ENCODE peak calls at places on chromosomes 12 and 14, in five cellular contexts. J, B, W, O and I are unnamed samples.

GRCh38 chr12:13173012-13173441 is 23.5 kb upstream of the EMP1 start:
- DNase-seq in W (no peak), J (peak; percentile 96), B (no peak), O (no peak), I (no peak)

GRCh38 chr12:30531731-30532678 is 163.7 kb downstream of the IPO8 start:
- DNase-seq in B (no peak), O (no peak), W (no peak), J (no peak), I (no peak)

GRCh38 chr14:100688598-100689499 is 37.8 kb upstream of the DLK1 start:
- DNase-seq in B (no peak), W (no peak), J (peak; percentile 76), O (no peak), I (no peak)

GRCh38 chr14:105408592-105408991 is 10.3 kb downstream of the TEX22 start:
- DNase-seq in J (no peak), O (no peak), B (no peak), W (no peak), I (no peak)

GRCh38 chr12:67562513-67563287 is 85.8 kb upstream of the DYRK2 start:
- DNase-seq in B (no peak), J (no peak), W (no peak), O (no peak), I (no peak)

GRCh38 chr12:46390881-46391280 is 18.3 kb upstream of the SLC38A2 start:
- DNase-seq in W (no peak), O (no peak), J (no peak), B (peak; percentile 55), I (no peak)

GRCh38 chr12:85466906-85467305 is 186.9 kb downstream of the ALX1 start:
- DNase-seq in W (no peak), J (peak; percentile 49), B (no peak), O (no peak), I (no peak)

GRCh38 chr14:92553456-92553855 is 39.9 kb downstream of the RIN3 start:
- DNase-seq in W (no peak), J (peak; percentile 32), B (peak; percentile 59), O (peak; percentile 73), I (no peak)

GRCh38 chr14:100783630-100784321 is 42.1 kb upstream of the MEG3 start:
- DNase-seq in J (no peak), O (no peak), W (no peak), B (no peak), I (no peak)

GRCh38 chr12:103833891-103834290 is 7.1 kb downstream of the NT5DC3 start:
- DNase-seq in O (no peak), B (no peak), J (no peak), W (no peak), I (no peak)

GRCh38 chr12:124046206-124046740 is 73.3 kb downstream of the ZNF664 start:
- DNase-seq in W (no peak), O (no peak), B (no peak), J (peak; percentile 43), I (no peak)

GRCh38 chr12:111197545-111197944 is 171.3 kb downstream of the PHETA1 start:
- DNase-seq in W (no peak), B (no peak), J (no peak), O (no peak), I (no peak)

GRCh38 chr14:28596336-28596735 is 170.3 kb upstream of the FOXG1 start:
- DNase-seq in J (peak; percentile 66), W (no peak), B (no peak), O (no peak), I (no peak)

GRCh38 chr12:111730420-111730819 is 36.3 kb upstream of the ALDH2 start:
- DNase-seq in W (no peak), B (no peak), J (no peak), O (no peak), I (peak; percentile 25)

GRCh38 chr14:105228562-105228961 is 19.8 kb upstream of the BTBD6 start:
- DNase-seq in J (no peak), O (no peak), W (no peak), B (no peak), I (no peak)

GRCh38 chr14:57329833-57330232 is 60.6 kb upstream of the NAA30 start:
- DNase-seq in J (no peak), B (no peak), W (no peak), O (no peak), I (peak; percentile 10)

GRCh38 chr12:68915055-68915454 is 17.9 kb downstream of the CPM start:
- DNase-seq in J (peak; percentile 98), O (no peak), B (no peak), W (no peak), I (no peak)

GRCh38 chr12:98422809-98423208 is 92.6 kb upstream of the TMPO start:
- DNase-seq in B (no peak), J (peak; percentile 17), O (no peak), W (no peak), I (no peak)

GRCh38 chr12:2613674-2614073 is 181.1 kb upstream of the FKBP4 start:
- DNase-seq in W (peak; percentile 87), B (peak; percentile 46), O (no peak), J (peak; percentile 98), I (no peak)

GRCh38 chr14:50432131-50432530 is 35.5 kb upstream of the CDKL1 start:
- DNase-seq in B (no peak), W (no peak), O (no peak), J (no peak), I (no peak)

GRCh38 chr12:120235369-120236123 is 30.0 kb downstream of the PXN start:
- DNase-seq in B (no peak), W (peak; percentile 75), O (no peak), J (peak; percentile 46), I (no peak)

GRCh38 chr12:29782285-29782820 is 1.4 kb downstream of the TMTC1 start:
- DNase-seq in W (no peak), B (peak; percentile 70), J (peak; percentile 90), O (no peak), I (no peak)

GRCh38 chr14:89849931-89850330 is 104.6 kb downstream of the EFCAB11 start:
- DNase-seq in B (no peak), W (no peak), J (peak; percentile 50), O (no peak), I (no peak)
- TF ChIP-seq CTCF in B (no peak), W (no peak), J (no peak), O (no peak), I (no peak)

DNA sequence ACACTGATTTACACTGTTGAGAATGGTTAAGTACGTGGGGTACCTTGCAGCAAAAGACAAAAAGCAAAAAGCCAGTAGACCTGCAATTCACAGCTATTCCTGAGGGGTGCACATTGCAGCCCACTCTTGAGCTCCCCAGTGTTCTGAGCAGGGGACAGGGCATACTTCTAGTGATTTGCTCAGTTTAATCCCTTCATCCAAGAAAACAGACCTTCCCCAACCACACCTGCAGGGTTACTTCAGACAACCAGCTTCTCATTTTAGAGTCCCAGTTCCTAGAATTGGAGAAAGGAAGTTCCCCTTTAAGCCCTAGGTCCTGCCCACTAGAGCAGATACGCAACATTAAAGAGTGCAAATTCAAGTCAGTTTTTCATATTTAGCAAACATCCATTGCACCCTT is 3.6 kb upstream of the WSB2 start:
- DNase-seq in O (no peak), W (no peak), B (peak; percentile 50), J (no peak), I (no peak)
- H3K4me3 ChIP-seq in O (no peak overlapping the region), W (no peak overlapping the region), B (no peak overlapping the region), J (no peak overlapping the region), I (no peak overlapping the region)

GRCh38 chr12:21695896-21696295 is 38.3 kb upstream of the LDHB start:
- DNase-seq in B (no peak), J (no peak), W (no peak), O (no peak), I (no peak)

GRCh38 chr12:21690704-21691368 is 33.2 kb upstream of the LDHB start:
- DNase-seq in J (no peak), O (no peak), W (no peak), B (no peak), I (no peak)

GRCh38 chr12:21694660-21695059 is 37.0 kb upstream of the LDHB start:
- DNase-seq in B (no peak), J (no peak), O (no peak), W (no peak), I (no peak)

GRCh38 chr12:21696603-21697002 is 39.0 kb upstream of the LDHB start:
- DNase-seq in O (no peak), J (no peak), B (no peak), W (no peak), I (no peak)

GRCh38 chr12:21691515-21691914 is 33.9 kb upstream of the LDHB start:
- DNase-seq in W (no peak), O (no peak), B (no peak), J (no peak), I (no peak)
- TF ChIP-seq CTCF in W (no peak), O (no peak), B (no peak), J (no peak), I (no peak)

GRCh38 chr12:54060975-54061778 is 7.5 kb downstream of the HOXC4 start:
- DNase-seq in B (no peak), O (no peak), J (peak; percentile 52), W (no peak), I (no peak)

GRCh38 chr12:54056110-54056509 is 2.5 kb downstream of the HOXC4 start:
- DNase-seq in W (no peak), J (no peak), O (no peak), B (no peak), I (no peak)

GRCh38 chr12:54060174-54060974 is 6.7 kb downstream of the HOXC4 start:
- DNase-seq in B (no peak), J (no peak), O (no peak), W (no peak), I (no peak)

GRCh38 chr12:54059668-54060067 is 6.0 kb downstream of the HOXC4 start:
- DNase-seq in J (no peak), B (no peak), O (no peak), W (no peak), I (no peak)

GRCh38 chr12:54058189-54058917 is 4.7 kb downstream of the HOXC4 start:
- DNase-seq in B (no peak), W (no peak), J (no peak), O (no peak), I (no peak)
- H3K4me3 ChIP-seq in B (no peak overlapping the region), W (no peak overlapping the region), J (no peak overlapping the region), O (no peak overlapping the region), I (no peak overlapping the region)

GRCh38 chr12:49705479-49706267 is 1.5 kb downstream of the FMNL3 start:
- DNase-seq in B (peak; percentile 80), O (peak; percentile 80), W (no peak), J (peak; percentile 80), I (no peak)
- TF ChIP-seq CTCF in B (no peak), O (no peak), W (no peak), J (no peak), I (no peak)

DNA sequence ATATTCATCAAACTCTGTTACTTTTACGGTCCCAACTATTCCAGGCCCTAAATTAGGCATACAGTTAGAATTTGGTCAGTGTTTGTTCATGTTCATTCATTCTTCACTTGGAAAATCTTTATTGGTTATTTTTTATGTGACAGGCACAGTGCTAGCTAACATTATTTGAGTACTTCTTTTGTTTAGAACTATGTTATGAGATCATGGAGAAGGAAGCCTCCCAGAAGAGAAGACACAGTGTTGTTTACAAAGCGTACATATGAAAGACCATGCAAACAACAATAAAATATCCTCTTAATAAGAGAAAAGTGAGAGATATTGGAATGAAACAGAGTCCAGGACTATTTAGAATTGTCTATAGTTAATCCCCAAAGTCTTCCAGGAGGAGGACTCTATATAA is 399.2 kb downstream of the LRIG3 start:
- DNase-seq in O (no peak), J (no peak), W (no peak), B (no peak), I (peak; percentile 89)
- H3K4me3 ChIP-seq in O (no peak overlapping the region), J (no peak overlapping the region), W (no peak overlapping the region), B (no peak overlapping the region), I (no peak overlapping the region)

GRCh38 chr12:117863004-117863709 is 105.6 kb downstream of the KSR2 start:
- DNase-seq in J (peak; percentile 69), W (no peak), B (no peak), O (no peak), I (no peak)
- TF ChIP-seq CTCF in J (no peak), W (no peak), B (no peak), O (no peak), I (no peak)